ENCODE peak calls at places on chromosomes 13 and 19, in six cellular contexts. J is left cardiac atrium; Z is HTR-8/SVneo; Q is SJSA1; F is activated B cell treated with CpG ODN at 0.5 μM for 24 hours; H is naive thymus-derived CD4-positive, alpha-beta T cell. W is an unnamed sample.
A peak's percentile ranks its signal among the peaks of the same experiment; 100 is the strongest.

GRCh38 chr13:34034411-34034810 is 216.5 kb downstream of the RFC3 start:
- DNase-seq in J (no peak), Z (no peak), Q (no peak), F (no peak), H (no peak), W (no peak)

GRCh38 chr13:93227906-93228801 is 1.5 kb downstream of the GPC6 start:
- DNase-seq in J (peak; percentile 51), Z (peak; percentile 18), Q (peak; percentile 96), F (no peak), H (no peak), W (no peak)

GRCh38 chr19:10760268-10760944 is 42.5 kb downstream of the DNM2 start:
- DNase-seq in J (no peak), Z (no peak), Q (no peak), F (peak; percentile 57), H (no peak), W (peak; percentile 80)

GRCh38 chr13:95258619-95259194 is 42.5 kb downstream of the ABCC4 start:
- DNase-seq in J (no peak), Z (no peak), Q (no peak), F (no peak), H (no peak), W (no peak)

GRCh38 chr19:12974301-12975220 is 5.2 kb downstream of the DAND5 start:
- DNase-seq in J (no peak), Z (no peak), Q (no peak), F (no peak), H (no peak), W (no peak)

GRCh38 chr13:98997051-98997730 is 19.3 kb upstream of the DOCK9 start:
- DNase-seq in J (no peak), Z (no peak), Q (no peak), F (no peak), H (no peak), W (no peak)

GRCh38 chr19:33872445-33873320 is 76.0 kb downstream of the KCTD15 start:
- DNase-seq in J (no peak), Z (no peak), Q (no peak), F (no peak), H (no peak), W (no peak)

GRCh38 chr13:45278096-45278645 is 62.8 kb downstream of the TPT1 start:
- DNase-seq in J (no peak), Z (no peak), Q (no peak), F (no peak), H (no peak), W (no peak)

GRCh38 chr13:31346891-31347290 is 147.1 kb downstream of the B3GLCT start:
- DNase-seq in J (no peak), Z (no peak), Q (no peak), F (no peak), H (no peak), W (no peak)

GRCh38 chr13:26872444-26873173 is 112.0 kb upstream of the GPR12 start:
- DNase-seq in J (peak; percentile 56), Z (peak; percentile 12), Q (peak; percentile 2), F (peak; percentile 20), H (peak; percentile 16), W (peak; percentile 28)

W was measured in CD4-positive, alpha-beta memory T cell.